ENCODE peak calls at places on chromosomes 1 and 21, in six cellular contexts. M is activated T-cell treated with anti-CD3 and anti-CD28 coated beads for 4 hours, C is H9, J is fibroblast of gingiva, P is NCI-H2081 treated with DMSO at 0.1 percent for 48 hours, X is Daoy. H is an unnamed sample.

GRCh38 chr1:207459008-207459407 is 4.9 kb downstream of the CR2 start:
- DNase-seq in M (no peak), C (no peak), J (no peak), P (no peak), X (no peak), H (no peak)

GRCh38 chr1:84247425-84248220 is 53.9 kb upstream of the SAMD13 start:
- DNase-seq in M (no peak), C (no peak), J (peak; percentile 52), P (no peak), X (peak; percentile 87), H (no peak)

GRCh38 chr1:204349602-204350001 is 10.1 kb downstream of the PLEKHA6 start:
- DNase-seq in M (no peak), C (no peak), J (no peak), P (no peak), X (no peak), H (no peak)

GRCh38 chr1:24289937-24290595 is 29.1 kb upstream of the GRHL3 start:
- DNase-seq in M (no peak), C (no peak), J (peak; percentile 100), P (peak; percentile 9), X (peak; percentile 99), H (peak; percentile 57)

GRCh38 chr1:44553771-44554170 is 120.5 kb downstream of the TMEM53 start:
- DNase-seq in M (no peak), C (no peak), J (peak; percentile 51), P (no peak), X (peak; percentile 74), H (no peak)

GRCh38 chr21:35051287-35051818 is 2.3 kb upstream of the RUNX1 start:
- DNase-seq in M (peak; percentile 79), C (peak; percentile 85), J (peak; percentile 98), P (no peak), X (peak; percentile 95), H (peak; percentile 55)

GRCh38 chr1:75937034-75937433 is 4.8 kb upstream of the ASB17 start:
- DNase-seq in M (no peak), C (no peak), J (peak; percentile 6), P (no peak), X (peak; percentile 20), H (no peak)

GRCh38 chr1:39657923-39658485 is 13.9 kb downstream of the NT5C1A start:
- DNase-seq in M (peak; percentile 23), C (peak; percentile 85), J (peak; percentile 40), P (no peak), X (peak; percentile 73), H (peak; percentile 79)

GRCh38 chr1:170415734-170416372 is 116.1 kb upstream of the GORAB start:
- DNase-seq in M (no peak), C (no peak), J (no peak), P (no peak), X (no peak), H (no peak)

GRCh38 chr1:31878018-31878417 is 60.1 kb downstream of the PTP4A2 start:
- DNase-seq in M (no peak), C (no peak), J (peak; percentile 10), P (no peak), X (no peak), H (no peak)

GRCh38 chr1:54004481-54005049 is 13.4 kb downstream of the LDLRAD1 start:
- DNase-seq in M (no peak), C (no peak), J (no peak), P (no peak), X (no peak), H (no peak)

GRCh38 chr1:33008051-33008914 is 28.4 kb downstream of the AK2 start:
- DNase-seq in M (no peak), C (no peak), J (no peak), P (no peak), X (no peak), H (no peak)

GRCh38 chr1:203791498-203791897 is 3.9 kb upstream of the ZBED6 start:
- DNase-seq in M (no peak), C (no peak), J (no peak), P (no peak), X (no peak), H (no peak)

GRCh38 chr1:67367370-67368345 is 60.0 kb downstream of the IL12RB2 start:
- DNase-seq in M (no peak), C (no peak), J (no peak), P (no peak), X (peak; percentile 28), H (no peak)

GRCh38 chr1:201310986-201311355 is 27.7 kb downstream of the PKP1 start:
- DNase-seq in M (no peak), C (no peak), J (no peak), P (peak; percentile 62), X (peak; percentile 88), H (no peak)

GRCh38 chr1:182395911-182396310 is 4.3 kb upstream of the GLUL start:
- DNase-seq in M (no peak), C (no peak), J (no peak), P (no peak), X (no peak), H (no peak)

GRCh38 chr1:52426391-52426790 is 22.0 kb downstream of the PRPF38A start:
- DNase-seq in M (no peak), C (no peak), J (no peak), P (no peak), X (no peak), H (no peak)

GRCh38 chr1:38223391-38223790 is 176.8 kb upstream of the POU3F1 start:
- DNase-seq in M (no peak), C (no peak), J (no peak), P (no peak), X (no peak), H (no peak)

GRCh38 chr1:110870721-110871388 is 2.1 kb upstream of the CD53 start:
- DNase-seq in M (no peak), C (no peak), J (no peak), P (no peak), X (no peak), H (no peak)

GRCh38 chr21:16241500-16241963 is 511.8 kb downstream of the USP25 start:
- DNase-seq in M (no peak), C (peak; percentile 36), J (no peak), P (no peak), X (no peak), H (no peak)

GRCh38 chr1:230772457-230773395 is 25.5 kb downstream of the CAPN9 start:
- DNase-seq in M (no peak), C (peak; percentile 54), J (peak; percentile 65), P (no peak), X (peak; percentile 49), H (no peak)

GRCh38 chr1:21334214-21335087 is 44.2 kb upstream of the ECE1 start:
- DNase-seq in M (peak; percentile 58), C (peak; percentile 82), J (peak; percentile 85), P (no peak), X (peak; percentile 99), H (peak; percentile 70)

GRCh38 chr1:39573736-39574624 is 2.6 kb downstream of the PABPC4 start:
- DNase-seq in M (no peak), C (no peak), J (peak; percentile 39), P (no peak), X (no peak), H (no peak)

GRCh38 chr1:28955930-28956552 is 41.7 kb downstream of the EPB41 start:
- DNase-seq in M (no peak), C (no peak), J (no peak), P (peak; percentile 97), X (no peak), H (no peak)

GRCh38 chr21:41914965-41915364 is 35.8 kb upstream of the PRDM15 start:
- DNase-seq in M (no peak), C (no peak), J (no peak), P (no peak), X (no peak), H (no peak)

GRCh38 chr1:193480755-193481154 is 294.3 kb upstream of the B3GALT2 start:
- DNase-seq in M (no peak), C (no peak), J (no peak), P (no peak), X (no peak), H (no peak)

GRCh38 chr1:183234660-183235476 is 48.8 kb downstream of the LAMC2 start:
- DNase-seq in M (no peak), C (peak; percentile 70), J (peak; percentile 94), P (no peak), X (peak; percentile 97), H (peak; percentile 45)

GRCh38 chr1:8004803-8005573 is 21.1 kb downstream of the ERRFI1 start:
- DNase-seq in M (no peak), C (no peak), J (peak; percentile 99), P (peak; percentile 45), X (peak; percentile 94), H (peak; percentile 57)

GRCh38 chr1:16183157-16183556 is 27.3 kb upstream of the EPHA2 start:
- DNase-seq in M (no peak), C (no peak), J (peak; percentile 92), P (no peak), X (peak; percentile 54), H (no peak)

GRCh38 chr1:162627662-162628296 is 4.5 kb upstream of the DDR2 start:
- DNase-seq in M (no peak), C (no peak), J (no peak), P (no peak), X (peak; percentile 37), H (no peak)

GRCh38 chr1:77313491-77313890 is 31.7 kb downstream of the AK5 start:
- DNase-seq in M (peak; percentile 2), C (peak; percentile 76), J (no peak), P (no peak), X (peak; percentile 67), H (no peak)

GRCh38 chr21:39114871-39115658 is 68.2 kb downstream of the PSMG1 start:
- DNase-seq in M (no peak), C (no peak), J (no peak), P (no peak), X (peak; percentile 96), H (no peak)

GRCh38 chr21:32334980-32335471 is 36.4 kb downstream of the MRAP start:
- DNase-seq in M (no peak), C (peak; percentile 27), J (peak; percentile 70), P (no peak), X (no peak), H (no peak)

H was measured in ascending aorta.